ENCODE peak calls at places on chromosome 5, in four cellular contexts. One of them, this sample, is unnamed.

GRCh38 chr5:177495243-177496060 is 2.0 kb downstream of the PDLIM7 start:
- DNase-seq in endothelial cell of umbilical vein: peak
- DNase-seq in GM12865: peak
- DNase-seq in fibroblast of lung: peak
- DNase-seq in this sample: peak

GRCh38 chr5:16616536-16617271 is at the start of gene RETREG1:
- DNase-seq in endothelial cell of umbilical vein: peak
- DNase-seq in GM12865: peak
- DNase-seq in fibroblast of lung: no peak
- DNase-seq in this sample: no peak

GRCh38 chr5:130099001-130099400 is 194.7 kb downstream of the CHSY3 start:
- DNase-seq in GM12865: no peak
- DNase-seq in fibroblast of lung: peak
- DNase-seq in endothelial cell of umbilical vein: no peak
- DNase-seq in this sample: no peak

GRCh38 chr5:123170816-123171345 is 81.8 kb downstream of the PRDM6 start:
- DNase-seq in fibroblast of lung: no peak
- DNase-seq in endothelial cell of umbilical vein: no peak
- DNase-seq in GM12865: no peak
- DNase-seq in this sample: no peak

GRCh38 chr5:998276-998974 is 10.2 kb upstream of the NKD2 start:
- DNase-seq in fibroblast of lung: no peak
- DNase-seq in endothelial cell of umbilical vein: no peak
- DNase-seq in GM12865: no peak
- DNase-seq in this sample: no peak

GRCh38 chr5:34574976-34575467 is 81.1 kb upstream of the RAI14 start:
- DNase-seq in GM12865: no peak
- DNase-seq in fibroblast of lung: no peak
- DNase-seq in endothelial cell of umbilical vein: no peak
- DNase-seq in this sample: no peak

GRCh38 chr5:31237159-31237558 is 43.7 kb downstream of the CDH6 start:
- DNase-seq in endothelial cell of umbilical vein: peak
- DNase-seq in GM12865: peak
- DNase-seq in fibroblast of lung: peak
- DNase-seq in this sample: no peak

GRCh38 chr5:147188200-147189108 is 46.4 kb upstream of the STK32A start:
- DNase-seq in GM12865: peak
- DNase-seq in fibroblast of lung: peak
- DNase-seq in endothelial cell of umbilical vein: peak
- DNase-seq in this sample: peak

GRCh38 chr5:42274913-42275312 is 148.3 kb upstream of the GHR start:
- DNase-seq in fibroblast of lung: peak
- DNase-seq in endothelial cell of umbilical vein: no peak
- DNase-seq in GM12865: no peak
- DNase-seq in this sample: no peak

GRCh38 chr5:978693-979092 is 29.9 kb upstream of the NKD2 start:
- DNase-seq in GM12865: no peak
- DNase-seq in fibroblast of lung: no peak
- DNase-seq in endothelial cell of umbilical vein: no peak
- DNase-seq in this sample: no peak

GRCh38 chr5:141869514-141869913 is 8.7 kb downstream of the PCDH1 start:
- DNase-seq in GM12865: no peak
- DNase-seq in fibroblast of lung: no peak
- DNase-seq in endothelial cell of umbilical vein: no peak
- DNase-seq in this sample: no peak

GRCh38 chr5:115470921-115471320 is 73.7 kb downstream of the FEM1C start:
- DNase-seq in endothelial cell of umbilical vein: no peak
- DNase-seq in fibroblast of lung: no peak
- DNase-seq in GM12865: no peak
- DNase-seq in this sample: no peak

GRCh38 chr5:138351056-138351455 is 1.4 kb upstream of the KDM3B start:
- DNase-seq in fibroblast of lung: peak
- DNase-seq in endothelial cell of umbilical vein: no peak
- DNase-seq in GM12865: no peak
- DNase-seq in this sample: no peak

GRCh38 chr5:171155621-171156020 is 153.4 kb upstream of the TLX3 start:
- DNase-seq in GM12865: no peak
- DNase-seq in endothelial cell of umbilical vein: peak
- DNase-seq in fibroblast of lung: peak
- DNase-seq in this sample: no peak

GRCh38 chr5:107770051-107770450 is 99.3 kb upstream of the EFNA5 start:
- DNase-seq in fibroblast of lung: peak
- DNase-seq in GM12865: no peak
- DNase-seq in endothelial cell of umbilical vein: no peak
- DNase-seq in this sample: no peak

GRCh38 chr5:72410896-72411295 is 90.7 kb downstream of the PTCD2 start:
- DNase-seq in GM12865: no peak
- DNase-seq in fibroblast of lung: peak
- DNase-seq in endothelial cell of umbilical vein: no peak
- DNase-seq in this sample: no peak

GRCh38 chr5:39829479-39829878 is 404.7 kb upstream of the DAB2 start:
- DNase-seq in fibroblast of lung: no peak
- DNase-seq in endothelial cell of umbilical vein: no peak
- DNase-seq in GM12865: no peak
- DNase-seq in this sample: no peak

GRCh38 chr5:178078197-178078995 is 34.9 kb upstream of the N4BP3 start:
- DNase-seq in endothelial cell of umbilical vein: no peak
- DNase-seq in fibroblast of lung: peak
- DNase-seq in GM12865: no peak
- DNase-seq in this sample: peak

GRCh38 chr5:39523821-39524220 is 99.0 kb upstream of the DAB2 start:
- DNase-seq in fibroblast of lung: peak
- DNase-seq in endothelial cell of umbilical vein: no peak
- DNase-seq in GM12865: no peak
- DNase-seq in this sample: no peak

GRCh38 chr5:31678180-31678579 is 39.2 kb downstream of the PDZD2 start:
- DNase-seq in GM12865: no peak
- DNase-seq in fibroblast of lung: no peak
- DNase-seq in endothelial cell of umbilical vein: no peak
- DNase-seq in this sample: no peak

GRCh38 chr5:124512236-124512635 is 234.2 kb downstream of the ZNF608 start:
- DNase-seq in endothelial cell of umbilical vein: no peak
- DNase-seq in fibroblast of lung: no peak
- DNase-seq in GM12865: no peak
- DNase-seq in this sample: no peak

GRCh38 chr5:160390787-160391696 is 8.8 kb downstream of the FAM200C start:
- DNase-seq in endothelial cell of umbilical vein: peak
- DNase-seq in fibroblast of lung: peak
- DNase-seq in GM12865: peak
- DNase-seq in this sample: no peak

GRCh38 chr5:19547640-19548039 is 440.4 kb downstream of the CDH18 start:
- DNase-seq in fibroblast of lung: peak
- DNase-seq in GM12865: no peak
- DNase-seq in endothelial cell of umbilical vein: no peak
- DNase-seq in this sample: no peak

GRCh38 chr5:120932480-120932879 is 468.4 kb downstream of the PRR16 start:
- DNase-seq in fibroblast of lung: no peak
- DNase-seq in GM12865: no peak
- DNase-seq in endothelial cell of umbilical vein: no peak
- DNase-seq in this sample: no peak

GRCh38 chr5:17395516-17395915 is 102.5 kb upstream of the TAF11L2 start:
- DNase-seq in fibroblast of lung: no peak
- DNase-seq in GM12865: no peak
- DNase-seq in endothelial cell of umbilical vein: no peak
- DNase-seq in this sample: no peak

GRCh38 chr5:138650999-138651766 is 76.0 kb upstream of the HSPA9 start:
- DNase-seq in GM12865: no peak
- DNase-seq in endothelial cell of umbilical vein: no peak
- DNase-seq in fibroblast of lung: no peak
- DNase-seq in this sample: no peak

GRCh38 chr5:62606878-62607277 is 28.3 kb downstream of the LRRC70 start:
- DNase-seq in fibroblast of lung: no peak
- DNase-seq in endothelial cell of umbilical vein: no peak
- DNase-seq in GM12865: no peak
- DNase-seq in this sample: no peak

GRCh38 chr5:171750316-171750788 is 35.3 kb upstream of the SMIM23 start:
- DNase-seq in fibroblast of lung: peak
- DNase-seq in endothelial cell of umbilical vein: peak
- DNase-seq in GM12865: no peak
- DNase-seq in this sample: no peak

GRCh38 chr5:36090033-36090432 is 23.4 kb upstream of the UGT3A2 start:
- DNase-seq in endothelial cell of umbilical vein: peak
- DNase-seq in fibroblast of lung: peak
- DNase-seq in GM12865: peak
- DNase-seq in this sample: peak

GRCh38 chr5:178417391-178417811 is 172.8 kb downstream of the COL23A1 start:
- DNase-seq in GM12865: no peak
- DNase-seq in endothelial cell of umbilical vein: no peak
- DNase-seq in fibroblast of lung: no peak
- DNase-seq in this sample: no peak

GRCh38 chr5:139695183-139695573 is 47.0 kb downstream of the CXXC5 start:
- DNase-seq in fibroblast of lung: no peak
- DNase-seq in GM12865: no peak
- DNase-seq in endothelial cell of umbilical vein: no peak
- DNase-seq in this sample: no peak

GRCh38 chr5:139696894-139697658 is 48.9 kb downstream of the CXXC5 start:
- DNase-seq in GM12865: no peak
- DNase-seq in fibroblast of lung: peak
- DNase-seq in endothelial cell of umbilical vein: peak
- DNase-seq in this sample: no peak

GRCh38 chr5:139698461-139699146 is 50.5 kb downstream of the CXXC5 start:
- DNase-seq in GM12865: peak
- DNase-seq in fibroblast of lung: peak
- DNase-seq in endothelial cell of umbilical vein: peak
- DNase-seq in this sample: no peak

GRCh38 chr5:139694556-139695182 is 46.5 kb downstream of the CXXC5 start:
- DNase-seq in GM12865: no peak
- DNase-seq in endothelial cell of umbilical vein: no peak
- DNase-seq in fibroblast of lung: peak
- DNase-seq in this sample: no peak

GRCh38 chr5:139696167-139696893 is 48.2 kb downstream of the CXXC5 start:
- DNase-seq in GM12865: no peak
- DNase-seq in fibroblast of lung: peak
- DNase-seq in endothelial cell of umbilical vein: no peak
- DNase-seq in this sample: no peak
- H3K4me3 ChIP-seq in GM12865: no peak
- H3K4me3 ChIP-seq in fibroblast of lung: no peak
- H3K4me3 ChIP-seq in endothelial cell of umbilical vein: no peak
- H3K4me3 ChIP-seq in this sample: peak

DNA sequence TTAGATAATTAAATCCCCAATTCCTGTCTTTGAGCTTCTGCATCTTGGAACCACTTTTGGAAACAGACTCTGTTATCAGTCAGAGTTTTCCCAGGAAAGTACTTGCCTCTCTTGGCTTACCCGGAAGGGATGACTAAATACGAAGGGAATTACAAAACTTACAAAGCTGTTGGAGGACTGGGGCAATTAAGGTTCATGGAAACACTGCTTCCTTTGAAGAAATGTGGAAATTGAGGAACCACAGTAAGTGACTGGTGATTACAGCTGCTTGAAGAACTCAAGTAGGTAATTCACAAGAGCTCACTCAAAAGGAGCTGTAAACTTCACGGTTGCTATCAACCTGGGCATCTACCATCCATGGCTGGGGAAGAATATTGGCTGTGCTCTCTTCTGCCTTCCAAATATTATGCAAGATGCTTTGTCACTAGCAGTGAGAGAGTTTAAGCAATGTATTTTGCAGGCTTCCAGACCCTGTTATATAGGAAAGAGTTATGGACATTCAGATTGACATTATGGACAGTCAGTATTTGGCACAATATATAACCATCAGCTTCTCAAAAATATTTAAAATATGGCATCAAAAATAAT is 104.6 kb upstream of the MAN2A1 start:
- DNase-seq in endothelial cell of umbilical vein: peak
- DNase-seq in GM12865: no peak
- DNase-seq in fibroblast of lung: peak
- DNase-seq in this sample: no peak
- TF ChIP-seq CTCF in endothelial cell of umbilical vein: no peak
- TF ChIP-seq CTCF in GM12865: no peak
- TF ChIP-seq CTCF in fibroblast of lung: no peak
- TF ChIP-seq CTCF in this sample: no peak

DNA sequence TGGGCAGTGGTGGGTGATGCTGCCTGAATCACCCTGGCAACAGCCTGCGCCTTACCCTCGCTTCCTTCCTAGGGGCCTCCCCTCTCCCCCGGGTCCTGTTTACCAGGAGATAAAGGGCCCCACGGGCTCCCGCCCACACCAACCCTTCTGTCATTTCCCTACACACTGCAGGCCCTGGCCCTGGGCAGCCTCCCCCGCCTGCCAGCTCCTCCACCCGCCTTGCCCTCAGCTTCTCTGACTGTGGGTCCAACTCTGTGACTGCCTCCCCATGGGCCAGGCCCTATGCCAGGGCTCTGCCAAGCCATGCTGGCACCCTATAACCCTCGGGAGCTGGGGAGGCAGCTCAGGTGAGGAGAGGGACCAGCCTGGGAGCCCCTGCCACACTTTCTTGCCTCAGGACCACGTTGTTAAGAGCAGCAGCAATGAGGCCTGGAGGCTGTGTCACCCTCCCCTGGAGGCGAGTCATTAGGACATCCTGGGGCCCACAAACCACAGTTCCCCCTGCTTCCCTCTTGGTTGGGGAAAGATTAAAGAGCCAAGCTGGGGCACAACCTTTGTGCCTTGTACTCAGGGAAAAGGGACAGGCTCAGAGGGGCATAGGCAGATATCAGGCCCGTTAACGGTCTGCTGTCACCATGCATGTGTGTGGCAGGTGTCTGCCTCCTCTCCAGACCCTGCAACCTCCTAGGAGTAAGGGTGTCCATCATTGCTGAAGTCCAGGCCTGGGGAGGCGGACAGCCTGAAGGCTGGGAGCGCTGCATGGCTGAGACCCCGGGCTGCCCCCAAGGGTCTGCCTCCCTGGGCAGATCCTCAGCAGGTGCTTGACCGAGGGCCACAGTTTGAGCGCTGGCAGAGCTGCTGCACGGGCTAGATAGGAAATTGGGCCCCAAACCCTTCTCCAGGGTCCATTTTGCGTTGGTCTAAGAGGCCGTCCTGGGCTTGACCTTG is 2.7 kb downstream of the MGAT4B start:
- DNase-seq in fibroblast of lung: no peak
- DNase-seq in GM12865: no peak
- DNase-seq in endothelial cell of umbilical vein: peak
- DNase-seq in this sample: no peak
- H3K4me3 ChIP-seq in fibroblast of lung: no peak
- H3K4me3 ChIP-seq in GM12865: no peak
- H3K4me3 ChIP-seq in endothelial cell of umbilical vein: no peak
- H3K4me3 ChIP-seq in this sample: peak

GRCh38 chr5:149017669-149018068 is 45.2 kb downstream of the SH3TC2 start:
- DNase-seq in endothelial cell of umbilical vein: no peak
- DNase-seq in fibroblast of lung: peak
- DNase-seq in GM12865: no peak
- DNase-seq in this sample: no peak
- TF ChIP-seq CTCF in endothelial cell of umbilical vein: no peak
- TF ChIP-seq CTCF in fibroblast of lung: no peak
- TF ChIP-seq CTCF in GM12865: no peak
- TF ChIP-seq CTCF in this sample: no peak

GRCh38 chr5:53478411-53479044 is 1.9 kb upstream of the FST start:
- DNase-seq in GM12865: peak
- DNase-seq in endothelial cell of umbilical vein: peak
- DNase-seq in fibroblast of lung: peak
- DNase-seq in this sample: no peak
- H3K4me3 ChIP-seq in GM12865: no peak
- H3K4me3 ChIP-seq in endothelial cell of umbilical vein: peak
- H3K4me3 ChIP-seq in fibroblast of lung: peak
- H3K4me3 ChIP-seq in this sample: peak